ENCODE peak calls at places on chromosomes 2 and 18, in four cellular contexts. A is cardiac fibroblast, N is MCF 10A, O is neural crest cell. P is an unnamed sample.

GRCh38 chr18:10544093-10544748 is 18.4 kb downstream of the NAPG start:
- DNase-seq in A (no peak), N (no peak), O (no peak), P (no peak)

GRCh38 chr2:126200538-126200937 is 455.4 kb upstream of the GYPC start:
- DNase-seq in A (no peak), N (no peak), O (no peak), P (no peak)

GRCh38 chr2:37085731-37086147 is 1.4 kb downstream of the GPATCH11 start:
- DNase-seq in A (peak; percentile 54), N (no peak), O (no peak), P (no peak)

GRCh38 chr18:66457245-66457644 is 146.6 kb downstream of the CDH19 start:
- DNase-seq in A (no peak), N (no peak), O (no peak), P (no peak)

GRCh38 chr2:190628651-190629378 is 20.1 kb upstream of the NAB1 start:
- DNase-seq in A (peak; percentile 55), N (no peak), O (no peak), P (no peak)

GRCh38 chr2:210263841-210264240 is 38.6 kb upstream of the ACADL start:
- DNase-seq in A (no peak), N (no peak), O (no peak), P (no peak)

GRCh38 chr2:207807516-207807915 is 37.8 kb upstream of the FZD5 start:
- DNase-seq in A (no peak), N (no peak), O (no peak), P (no peak)

GRCh38 chr18:48877941-48878340 is 72.8 kb downstream of the SMAD7 start:
- DNase-seq in A (no peak), N (no peak), O (no peak), P (no peak)

GRCh38 chr2:129465045-129465444 is 514.4 kb upstream of the RAB6C start:
- DNase-seq in A (no peak), N (no peak), O (no peak), P (no peak)

GRCh38 chr18:5980721-5981120 is 85.4 kb upstream of the TMEM200C start:
- DNase-seq in A (no peak), N (no peak), O (no peak), P (no peak)

GRCh38 chr18:35334183-35334582 is 10.0 kb downstream of the ZNF24 start:
- DNase-seq in A (no peak), N (no peak), O (no peak), P (no peak)

GRCh38 chr18:9673296-9674251 is 34.5 kb upstream of the RAB31 start:
- DNase-seq in A (peak; percentile 83), N (peak; percentile 93), O (no peak), P (no peak)

GRCh38 chr2:200430017-200430416 is 79.9 kb downstream of the KCTD18 start:
- DNase-seq in A (no peak), N (no peak), O (no peak), P (no peak)

GRCh38 chr2:13652531-13653313 is 936.0 kb downstream of the TRIB2 start:
- DNase-seq in A (peak; percentile 79), N (peak; percentile 72), O (no peak), P (no peak)

GRCh38 chr18:74682998-74683311 is 85.3 kb downstream of the ZNF407 start:
- DNase-seq in A (peak; percentile 14), N (no peak), O (no peak), P (no peak)

GRCh38 chr2:224263571-224264043 is 138.3 kb downstream of the FAM124B start:
- DNase-seq in A (peak; percentile 28), N (no peak), O (no peak), P (no peak)

GRCh38 chr2:241794250-241794823 is 14.7 kb upstream of the NEU4 start:
- DNase-seq in A (no peak), N (no peak), O (no peak), P (no peak)

GRCh38 chr2:101431486-101431885 is 43.4 kb downstream of the RFX8 start:
- DNase-seq in A (no peak), N (no peak), O (no peak), P (no peak)

GRCh38 chr2:13009027-13009426 is 292.3 kb downstream of the TRIB2 start:
- DNase-seq in A (peak; percentile 42), N (peak; percentile 76), O (no peak), P (no peak)

GRCh38 chr2:172101008-172101706 is 1.5 kb downstream of the DLX2 start:
- DNase-seq in A (no peak), N (no peak), O (peak; percentile 10), P (no peak)

GRCh38 chr18:13823707-13824395 is at the start of gene MC5R:
- DNase-seq in A (peak; percentile 36), N (peak; percentile 47), O (peak; percentile 76), P (peak; percentile 74)

GRCh38 chr18:79679552-79680099 is at the start of gene CTDP1:
- DNase-seq in A (peak; percentile 96), N (peak; percentile 89), O (peak; percentile 69), P (peak; percentile 68)

GRCh38 chr2:55923091-55923977 is at the start of gene EFEMP1:
- DNase-seq in A (peak; percentile 75), N (peak; percentile 83), O (peak; percentile 48), P (peak; percentile 65)

GRCh38 chr2:161658259-161658658 is 34.0 kb downstream of the SLC4A10 start:
- DNase-seq in A (no peak), N (no peak), O (no peak), P (no peak)

GRCh38 chr2:8684421-8684884 is 2.6 kb downstream of the ID2 start:
- DNase-seq in A (peak; percentile 2), N (peak; percentile 30), O (no peak), P (no peak)

GRCh38 chr2:17107131-17107530 is 411.1 kb downstream of the RAD51AP2 start:
- DNase-seq in A (no peak), N (no peak), O (no peak), P (no peak)

DNA sequence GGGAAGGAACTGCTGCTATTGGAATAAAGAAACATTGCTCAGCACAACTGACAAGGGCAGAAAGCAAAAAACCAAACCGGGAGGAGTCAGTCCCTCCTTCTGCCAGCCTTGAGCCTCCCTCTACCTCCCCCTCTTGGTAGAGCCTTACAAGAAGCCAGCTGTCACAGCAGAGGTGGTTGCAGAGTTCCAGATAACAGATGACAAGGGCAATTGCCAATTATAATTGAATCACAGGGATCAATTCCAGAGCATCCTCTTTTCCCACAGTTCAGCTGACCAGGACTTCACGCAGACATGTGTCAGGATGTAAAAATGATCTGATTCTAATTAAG is 548.2 kb upstream of the LRRTM1 start:
- DNase-seq in A (no peak), N (peak; percentile 25), O (no peak), P (no peak)
- TF ChIP-seq CTCF in A (no peak), N (no peak), O (peak; percentile 32), P (no peak)

GRCh38 chr2:72115361-72116080 is 32.1 kb downstream of the CYP26B1 start:
- DNase-seq in A (peak; percentile 68), N (peak; percentile 99), O (peak; percentile 26), P (no peak)

GRCh38 chr2:72117029-72117428 is 30.6 kb downstream of the CYP26B1 start:
- DNase-seq in A (no peak), N (no peak), O (no peak), P (no peak)

GRCh38 chr2:72117718-72118117 is 29.9 kb downstream of the CYP26B1 start:
- DNase-seq in A (no peak), N (no peak), O (no peak), P (no peak)

GRCh38 chr2:72114693-72115051 is 33.0 kb downstream of the CYP26B1 start:
- DNase-seq in A (no peak), N (no peak), O (no peak), P (no peak)

GRCh38 chr2:72116081-72116533 is 31.6 kb downstream of the CYP26B1 start:
- DNase-seq in A (no peak), N (no peak), O (no peak), P (no peak)
- TF ChIP-seq CTCF in A (peak; percentile 45), N (peak; percentile 47), O (no peak), P (peak; percentile 25)

DNA sequence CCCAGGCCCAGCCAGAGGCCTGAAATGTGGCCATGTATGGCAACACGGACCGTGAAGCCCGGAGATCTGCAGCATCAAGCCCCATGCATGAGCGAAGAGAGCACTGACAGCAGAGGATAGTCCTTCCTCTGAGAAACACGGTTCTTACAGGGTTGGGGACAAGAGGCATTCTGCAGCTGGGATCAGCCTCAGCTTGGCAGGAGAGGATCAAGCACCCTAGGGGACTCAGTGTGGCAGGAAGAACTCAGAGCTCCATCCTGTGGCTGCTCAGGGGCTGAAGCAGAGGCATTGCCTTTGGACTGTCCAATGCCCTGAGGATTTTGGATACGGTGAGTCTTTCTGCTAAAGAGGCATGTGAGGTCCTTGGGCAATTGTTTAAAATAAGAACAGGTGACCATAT is 368.7 kb downstream of the ZNF516 start:
- DNase-seq in A (no peak), N (peak; percentile 17), O (no peak), P (no peak)
- TF ChIP-seq CTCF in A (no peak), N (no peak), O (no peak), P (peak; percentile 28)

GRCh38 chr2:48727560-48727959 is 28.0 kb downstream of the LHCGR start:
- DNase-seq in A (peak; percentile 51), N (no peak), O (no peak), P (no peak)
- TF ChIP-seq CTCF in A (peak; percentile 12), N (no peak), O (peak; percentile 53), P (peak; percentile 35)

GRCh38 chr2:46335404-46335965 is 38.3 kb downstream of the EPAS1 start:
- DNase-seq in A (peak; percentile 93), N (peak; percentile 56), O (peak; percentile 22), P (no peak)

GRCh38 chr2:46335966-46336436 is 38.8 kb downstream of the EPAS1 start:
- DNase-seq in A (peak; percentile 37), N (no peak), O (no peak), P (no peak)

GRCh38 chr2:46332686-46333281 is 35.6 kb downstream of the EPAS1 start:
- DNase-seq in A (peak; percentile 85), N (peak; percentile 96), O (no peak), P (no peak)

GRCh38 chr2:46334389-46335345 is 37.5 kb downstream of the EPAS1 start:
- DNase-seq in A (peak; percentile 99), N (peak; percentile 85), O (no peak), P (no peak)

GRCh38 chr2:46333912-46334311 is 36.7 kb downstream of the EPAS1 start:
- DNase-seq in A (peak; percentile 81), N (peak; percentile 61), O (no peak), P (no peak)
- TF ChIP-seq CTCF in A (peak; percentile 50), N (no peak), O (no peak), P (no peak)

DNA sequence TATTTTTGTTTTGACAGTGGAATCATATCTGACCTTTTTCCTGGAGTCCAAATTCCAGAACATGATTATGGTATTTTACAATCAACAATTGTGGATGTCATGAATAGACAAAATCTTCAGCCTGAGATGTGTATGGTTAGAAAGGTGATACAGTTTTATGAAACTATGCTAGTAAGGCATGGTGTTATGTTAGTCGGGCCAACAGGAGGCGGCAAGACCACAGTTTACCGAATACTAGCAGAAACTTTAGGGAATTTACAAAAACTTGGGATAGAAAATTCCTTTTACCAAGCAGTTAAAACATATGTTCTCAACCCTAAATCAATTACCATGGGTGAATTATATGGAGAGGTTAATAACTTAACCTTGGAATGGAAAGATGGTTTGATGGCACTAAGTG is 137.0 kb downstream of the DNAH6 start:
- DNase-seq in A (no peak), N (no peak), O (no peak), P (no peak)
- TF ChIP-seq CTCF in A (no peak), N (no peak), O (no peak), P (no peak)

P was measured in progenitor cell of endocrine pancreas.